ENCODE peak calls at places on chromosomes 2 and 18, in four cellular contexts. T, C, Z and E are unnamed samples.

GRCh38 chr2:136024616-136025015 is 39.2 kb upstream of the DARS1 start:
- DNase-seq in T (no peak), C (peak), Z (no peak), E (no peak)

GRCh38 chr2:235534608-235535422 is 41.0 kb downstream of the AGAP1 start:
- DNase-seq in T (no peak), C (no peak), Z (no peak), E (no peak)

GRCh38 chr2:190674966-190675650 is 26.2 kb downstream of the NAB1 start:
- DNase-seq in T (no peak), C (no peak), Z (no peak), E (peak)

GRCh38 chr18:12567849-12568248 is 90.1 kb downstream of the SPIRE1 start:
- DNase-seq in T (no peak), C (no peak), Z (no peak), E (no peak)

GRCh38 chr18:21739604-21740473 is 753 bp upstream of the MIB1 start:
- DNase-seq in T (peak), C (no peak), Z (no peak), E (no peak)

GRCh38 chr2:61469424-61470121 is 1.3 kb downstream of the USP34 start:
- DNase-seq in T (no peak), C (peak), Z (no peak), E (no peak)

GRCh38 chr18:63098014-63098981 is 221.3 kb downstream of the BCL2 start:
- DNase-seq in T (no peak), C (no peak), Z (no peak), E (no peak)

GRCh38 chr2:58607479-58607878 is 366.4 kb upstream of the FANCL start:
- DNase-seq in T (no peak), C (no peak), Z (no peak), E (no peak)

GRCh38 chr2:28949190-28949589 is 31.9 kb upstream of the TOGARAM2 start:
- DNase-seq in T (no peak), C (no peak), Z (no peak), E (no peak)

GRCh38 chr2:206160124-206160806 is 570 bp downstream of the EEF1B2 start:
- DNase-seq in T (no peak), C (peak), Z (no peak), E (no peak)

GRCh38 chr18:7566587-7567486 is at the start of gene PTPRM:
- DNase-seq in T (peak), C (peak), Z (no peak), E (peak)

GRCh38 chr2:28906376-28906775 is 11.9 kb downstream of the WDR43 start:
- DNase-seq in T (no peak), C (peak), Z (no peak), E (no peak)

GRCh38 chr18:845152-845819 is 33.2 kb upstream of the YES1 start:
- DNase-seq in T (no peak), C (peak), Z (no peak), E (no peak)

GRCh38 chr2:120736202-120736954 is 710 bp downstream of the GLI2 start:
- DNase-seq in T (peak), C (no peak), Z (no peak), E (peak)

GRCh38 chr2:215361876-215362561 is 50.2 kb downstream of the ATIC start:
- DNase-seq in T (no peak), C (peak), Z (no peak), E (no peak)

GRCh38 chr2:159497256-159497655 is 119.1 kb downstream of the BAZ2B start:
- DNase-seq in T (no peak), C (peak), Z (no peak), E (peak)

GRCh38 chr2:17583166-17583565 is 42.7 kb downstream of the VSNL1 start:
- DNase-seq in T (no peak), C (no peak), Z (no peak), E (no peak)

GRCh38 chr2:240791821-240792657 is 28.0 kb downstream of the KIF1A start:
- DNase-seq in T (no peak), C (no peak), Z (no peak), E (no peak)

GRCh38 chr2:237922641-237923361 is 44.0 kb upstream of the UBE2F start:
- DNase-seq in T (no peak), C (no peak), Z (no peak), E (no peak)

GRCh38 chr2:55155206-55155605 is 76.9 kb downstream of the CLHC1 start:
- DNase-seq in T (no peak), C (no peak), Z (no peak), E (no peak)

GRCh38 chr18:5463390-5463789 is 80.4 kb downstream of the EPB41L3 start:
- DNase-seq in T (no peak), C (peak), Z (no peak), E (peak)

GRCh38 chr18:11857177-11857887 is 6.1 kb downstream of the CHMP1B start:
- DNase-seq in T (peak), C (peak), Z (no peak), E (peak)

GRCh38 chr2:172964511-172964910 is 111.1 kb upstream of the MAP3K20 start:
- DNase-seq in T (no peak), C (peak), Z (no peak), E (no peak)

GRCh38 chr2:16160281-16161084 is 220.1 kb downstream of the MYCN start:
- DNase-seq in T (no peak), C (no peak), Z (no peak), E (no peak)

GRCh38 chr2:36663851-36664715 is 32.4 kb upstream of the VIT start:
- DNase-seq in T (peak), C (peak), Z (no peak), E (peak)

GRCh38 chr2:121349721-121350401 is 64.9 kb upstream of the TFCP2L1 start:
- DNase-seq in T (no peak), C (no peak), Z (no peak), E (no peak)

GRCh38 chr18:34696681-34697080 is 13.4 kb upstream of the DTNA start:
- DNase-seq in T (no peak), C (no peak), Z (no peak), E (no peak)

GRCh38 chr2:127659408-127660290 is 13.7 kb downstream of the GPR17 start:
- DNase-seq in T (no peak), C (no peak), Z (no peak), E (no peak)

GRCh38 chr2:65370387-65371093 is 61.9 kb downstream of the SPRED2 start:
- DNase-seq in T (no peak), C (no peak), Z (no peak), E (no peak)

GRCh38 chr2:217650716-217651360 is 352.0 kb downstream of the TNS1 start:
- DNase-seq in T (peak), C (peak), Z (peak), E (peak)

GRCh38 chr2:174590346-174590745 is 7.3 kb downstream of the WIPF1 start:
- DNase-seq in T (no peak), C (no peak), Z (no peak), E (no peak)
- H2AK5ac ChIP-seq in T (no peak), C (no peak), Z (no peak), E (no peak)

GRCh38 chr2:101558740-101559508 is 84.0 kb upstream of the RFX8 start:
- DNase-seq in T (no peak), C (peak), Z (no peak), E (no peak)

GRCh38 chr2:101560780-101561315 is 85.9 kb upstream of the RFX8 start:
- DNase-seq in T (no peak), C (no peak), Z (no peak), E (no peak)

GRCh38 chr2:101559576-101559975 is 84.7 kb upstream of the RFX8 start:
- DNase-seq in T (no peak), C (peak), Z (no peak), E (no peak)

GRCh38 chr2:101566632-101567228 is 91.8 kb upstream of the RFX8 start:
- DNase-seq in T (no peak), C (no peak), Z (no peak), E (no peak)

DNA sequence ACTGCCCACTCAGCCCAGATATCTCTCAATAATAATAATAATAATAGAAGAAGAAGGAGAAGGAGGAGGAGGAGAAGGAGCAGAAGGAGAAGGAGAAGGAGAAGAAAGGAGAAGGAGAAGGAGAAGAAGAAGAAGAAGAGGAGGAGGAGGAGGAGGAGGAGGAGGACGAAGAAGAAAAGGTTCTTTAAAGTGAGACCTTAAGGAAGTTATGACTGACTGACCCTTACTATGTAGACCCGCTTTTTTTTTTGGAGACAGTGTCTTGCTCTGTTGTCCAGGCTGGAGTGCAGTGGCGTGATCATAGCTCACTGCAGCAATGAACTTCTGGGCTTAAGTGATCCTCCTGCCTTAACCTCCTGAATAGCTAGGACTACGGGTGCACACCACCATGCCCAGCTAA is 88.9 kb upstream of the RFX8 start:
- DNase-seq in T (no peak), C (no peak), Z (no peak), E (no peak)
- H3K56ac ChIP-seq in T (no peak), C (no peak), Z (no peak), E (no peak)

DNA sequence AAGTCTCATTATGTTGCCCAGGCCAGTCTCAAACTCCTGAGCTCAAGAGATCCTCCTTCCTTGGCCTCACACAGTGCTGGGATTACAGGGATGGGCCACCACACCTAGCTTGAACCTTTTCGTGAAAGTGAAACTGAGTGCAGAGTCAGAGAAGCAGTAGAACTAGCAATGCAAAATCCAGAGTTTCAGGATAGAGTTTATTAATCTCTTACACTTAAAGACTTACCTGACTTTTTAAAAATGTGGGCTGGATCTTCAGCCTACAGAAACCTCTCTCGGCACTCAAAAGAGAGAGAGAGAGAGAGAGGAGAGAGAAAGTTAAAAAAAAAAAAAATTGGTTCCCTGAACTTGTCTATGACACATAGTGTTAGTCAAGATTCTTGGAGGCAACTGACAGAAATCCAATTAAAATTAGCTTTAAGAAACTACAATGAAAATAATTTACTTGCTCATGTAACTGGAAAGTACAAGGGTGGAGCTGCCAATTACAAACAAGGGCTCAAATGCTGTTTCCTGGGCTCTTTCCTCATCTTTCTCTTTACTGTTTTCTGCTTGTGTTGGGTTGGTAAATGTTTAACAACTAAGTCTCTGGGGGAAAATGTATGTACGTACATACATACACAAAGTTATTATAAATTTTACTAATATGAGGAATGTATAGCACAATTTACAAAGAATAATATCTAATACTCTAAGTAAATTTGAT is 98.1 kb upstream of the CERS6 start:
- DNase-seq in T (no peak), C (no peak), Z (no peak), E (no peak)
- H3K4me2 ChIP-seq in T (no peak), C (no peak), Z (no peak), E (no peak)

GRCh38 chr2:105271393-105272045 is 30.0 kb downstream of the GPR45 start:
- DNase-seq in T (no peak), C (no peak), Z (no peak), E (no peak)
- H2AK5ac ChIP-seq in T (no peak), C (no peak), Z (no peak), E (no peak)